ENCODE peak calls at places on chromosomes 11 and 22, in four cellular contexts. Z, O, I and L are unnamed samples. For H3K27me3, the result is how much of the 10 kb centered on the place peaks cover.

GRCh38 chr11:3671334-3672254 is at the start of gene CHRNA10:
- DNase-seq in Z (no peak), O (no peak), I (no peak), L (no peak)

GRCh38 chr11:124839972-124840621 is 25.1 kb upstream of the ROBO3 start:
- DNase-seq in Z (no peak), I (no peak), O (no peak), L (no peak)

GRCh38 chr11:20097319-20098221 is 62.7 kb downstream of the DBX1 start:
- DNase-seq in I (peak), Z (peak), O (no peak), L (peak)

GRCh38 chr22:50476819-50477344 is 2.0 kb upstream of the SBF1 start:
- DNase-seq in Z (no peak), I (no peak), O (no peak), L (peak)

GRCh38 chr11:126917531-126918204 is 82.9 kb downstream of the KIRREL3 start:
- DNase-seq in O (no peak), Z (peak), I (peak), L (peak)

GRCh38 chr11:85815186-85815911 is 4.4 kb upstream of the SYTL2 start:
- DNase-seq in Z (peak), I (peak), O (no peak), L (peak)

GRCh38 chr11:92297551-92298237 is 73.1 kb downstream of the FAT3 start:
- DNase-seq in Z (no peak), O (no peak), I (no peak), L (no peak)

GRCh38 chr11:115476463-115477286 is 27.5 kb downstream of the CADM1 start:
- DNase-seq in O (no peak), Z (no peak), I (no peak), L (no peak)

GRCh38 chr22:30806391-30806861 is 111.8 kb downstream of the OSBP2 start:
- DNase-seq in O (no peak), Z (peak), I (peak), L (peak)

GRCh38 chr11:8273281-8273680 is 9.6 kb upstream of the LMO1 start:
- DNase-seq in I (peak), Z (peak), O (no peak), L (peak)

GRCh38 chr22:25365491-25366261 is 146.2 kb downstream of the CRYBB2 start:
- DNase-seq in I (no peak), O (no peak), Z (no peak), L (no peak)

GRCh38 chr11:109236696-109237095 is 185.3 kb upstream of the C11orf87 start:
- DNase-seq in I (no peak), Z (no peak), O (no peak), L (peak)

GRCh38 chr11:29962243-29962642 is 54.6 kb downstream of the KCNA4 start:
- DNase-seq in O (no peak), I (peak), Z (no peak), L (peak)
- TF ChIP-seq CTCF in O (no peak), I (peak), Z (no peak), L (peak)

GRCh38 chr11:117492578-117493251 is 165.1 kb downstream of the CEP164 start:
- DNase-seq in O (no peak), Z (no peak), I (no peak), L (no peak)
- H3K27me3 ChIP-seq in O (under half), Z (under half), I (half or more), L (under half)

DNA sequence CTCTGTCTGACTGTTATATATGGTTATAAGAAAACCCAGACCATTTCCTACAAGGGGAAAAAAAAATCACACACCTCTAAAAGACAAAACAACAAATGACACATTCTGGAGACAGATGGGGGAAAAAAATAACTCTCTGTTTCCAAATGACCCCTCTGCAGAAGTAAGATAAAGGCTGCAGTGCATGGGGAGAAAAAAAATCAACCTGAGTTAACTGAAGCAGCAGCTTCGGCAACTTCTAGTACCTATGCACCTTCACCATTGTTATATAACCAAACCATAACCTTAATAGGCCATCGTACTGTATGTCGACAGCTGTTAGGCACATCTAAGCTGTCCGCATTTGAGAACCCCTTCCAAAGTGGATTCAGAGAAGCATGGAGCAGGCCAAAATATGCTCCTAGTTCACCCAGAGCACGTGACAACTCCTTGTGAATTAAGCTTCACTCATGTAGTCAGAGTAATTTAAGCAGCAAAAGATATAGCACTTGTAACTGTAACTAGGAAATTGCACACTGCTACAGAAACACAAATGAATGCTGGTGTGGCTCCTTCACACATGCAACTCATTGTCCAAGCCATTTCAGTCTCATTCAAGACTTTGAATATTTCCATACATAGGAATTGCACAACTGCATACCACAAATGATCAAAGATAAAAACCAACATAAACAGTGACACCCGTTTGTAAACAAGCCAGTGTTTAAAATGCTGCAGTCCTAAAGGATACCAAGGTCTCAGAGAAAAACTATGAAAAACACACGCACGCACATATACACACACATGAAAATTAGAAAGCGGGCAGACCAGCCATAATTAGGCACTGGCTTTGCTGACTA is 2.7 kb downstream of the SIK3 start:
- DNase-seq in I (peak), O (no peak), Z (peak), L (peak)
- H3K4me3 ChIP-seq in I (peak), O (no peak), Z (no peak), L (no peak)

DNA sequence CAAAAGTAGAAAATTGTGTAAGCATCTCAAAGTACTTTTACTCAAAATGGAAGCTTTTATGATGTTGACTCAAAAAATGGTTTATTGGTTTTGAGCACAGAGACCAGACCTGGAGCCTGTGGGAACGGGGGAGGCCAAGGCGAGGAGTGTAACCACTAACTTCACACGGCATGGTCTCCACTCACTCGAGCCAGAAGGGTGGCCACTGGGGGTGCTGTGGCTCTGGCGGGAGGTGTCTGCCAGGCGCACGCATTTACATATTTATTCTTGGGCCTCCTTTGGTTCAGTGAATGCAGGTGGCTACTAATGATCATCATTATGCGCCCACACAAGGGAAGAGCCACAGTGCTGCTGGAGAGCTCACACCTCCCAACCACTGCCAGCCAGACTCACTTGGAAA is 64.6 kb downstream of the FLRT1 start:
- DNase-seq in Z (no peak), O (no peak), I (no peak), L (no peak)
- TF ChIP-seq CTCF in Z (peak), O (no peak), I (peak), L (peak)

GRCh38 chr11:114192841-114193389 is 103.3 kb upstream of the NNMT start:
- DNase-seq in O (no peak), Z (no peak), I (no peak), L (no peak)
- H3K27me3 ChIP-seq in O (under half), Z (under half), I (under half), L (under half)

GRCh38 chr11:129075757-129076156 is 116.4 kb downstream of the ARHGAP32 start:
- DNase-seq in Z (no peak), I (no peak), O (no peak), L (peak)
- H3K4me3 ChIP-seq in Z (no peak), I (no peak), O (no peak), L (no peak)

GRCh38 chr22:41468381-41469217 is at the start of the genes ACO2 and PHF5A:
- DNase-seq in O (peak), Z (peak), I (peak), L (peak)
- TF ChIP-seq CTCF in O (peak), Z (no peak), I (no peak), L (no peak)